ENCODE peak calls at places on chromosomes 13 and 19, in four cellular contexts. I is Peyer's patch, G is left lung, U is heart right ventricle. W is an unnamed sample.
A peak's percentile ranks its signal among the peaks of the same experiment; 100 is the strongest.

GRCh38 chr19:14112809-14113385 is 4.7 kb downstream of the PRKACA start:
- DNase-seq in U (peak; percentile 55), G (no peak), I (no peak), W (peak; percentile 61)

GRCh38 chr13:111347438-111347837 is 27.0 kb downstream of the TEX29 start:
- DNase-seq in G (no peak), U (no peak), I (no peak), W (no peak)

GRCh38 chr13:106348032-106348431 is 187.4 kb downstream of the EFNB2 start:
- DNase-seq in I (no peak), U (no peak), G (no peak), W (no peak)

GRCh38 chr13:20703785-20704458 is 423 bp downstream of the IL17D start:
- DNase-seq in I (peak; percentile 91), U (peak; percentile 76), G (peak; percentile 93), W (peak; percentile 81)

GRCh38 chr19:15358918-15359317 is 20.7 kb downstream of the AKAP8 start:
- DNase-seq in I (no peak), U (no peak), G (no peak), W (no peak)

GRCh38 chr19:1154731-1155351 is 19.2 kb downstream of the SBNO2 start:
- DNase-seq in G (peak; percentile 97), U (peak; percentile 85), I (peak; percentile 84), W (peak; percentile 92)

GRCh38 chr19:18152817-18153554 is at the start of gene PIK3R2:
- DNase-seq in U (peak; percentile 100), G (peak; percentile 98), I (peak; percentile 99), W (peak; percentile 100)

GRCh38 chr13:20669162-20669561 is 34.3 kb upstream of the IL17D start:
- DNase-seq in U (no peak), G (no peak), I (no peak), W (no peak)

GRCh38 chr19:51681286-51681956 is 11.7 kb upstream of the SPACA6 start:
- DNase-seq in U (no peak), I (no peak), G (no peak), W (no peak)

GRCh38 chr19:52669586-52669985 is 31.4 kb upstream of the ZNF83 start:
- DNase-seq in G (no peak), U (no peak), I (no peak), W (no peak)

GRCh38 chr19:51094696-51095279 is 12.1 kb upstream of the KLK14 start:
- DNase-seq in I (no peak), U (peak; percentile 30), G (no peak), W (no peak)

GRCh38 chr19:39974377-39975155 is 3.6 kb downstream of the PSMC4 start:
- DNase-seq in U (no peak), I (no peak), G (no peak), W (no peak)

GRCh38 chr19:11982526-11982925 is 17.7 kb downstream of the ZNF763 start:
- DNase-seq in G (no peak), I (no peak), U (no peak), W (no peak)

GRCh38 chr13:40494513-40494912 is 171.9 kb downstream of the FOXO1 start:
- DNase-seq in U (no peak), I (no peak), G (no peak), W (no peak)

GRCh38 chr13:63190742-63191141 is 1775.1 kb upstream of the PCDH20 start:
- DNase-seq in U (no peak), I (no peak), G (no peak), W (no peak)

GRCh38 chr19:16902545-16902944 is 13.7 kb downstream of the F2RL3 start:
- DNase-seq in U (no peak), I (no peak), G (no peak), W (no peak)

GRCh38 chr13:95573226-95573625 is 20.7 kb downstream of the CLDN10 start:
- DNase-seq in I (no peak), U (no peak), G (no peak), W (no peak)

GRCh38 chr13:110820311-110820710 is 94.6 kb downstream of the ANKRD10 start:
- DNase-seq in G (no peak), U (no peak), I (no peak), W (no peak)

GRCh38 chr19:2329162-2329505 is 650 bp downstream of the SPPL2B start:
- DNase-seq in U (no peak), G (no peak), I (no peak), W (no peak)

GRCh38 chr19:13037161-13037560 is 41.9 kb downstream of the NFIX start:
- DNase-seq in G (no peak), U (no peak), I (no peak), W (peak; percentile 73)

GRCh38 chr13:110447058-110447511 is 114.4 kb downstream of the RAB20 start:
- DNase-seq in G (no peak), U (no peak), I (no peak), W (peak; percentile 45)

GRCh38 chr13:41917641-41918040 is 43.3 kb downstream of the VWA8 start:
- DNase-seq in U (no peak), I (no peak), G (no peak), W (no peak)

GRCh38 chr19:23365222-23365621 is 30.0 kb downstream of the ZNF91 start:
- DNase-seq in I (no peak), G (no peak), U (no peak), W (no peak)

GRCh38 chr19:16447015-16447384 is 24.8 kb downstream of the EPS15L1 start:
- DNase-seq in I (no peak), G (peak; percentile 90), U (peak; percentile 70), W (peak; percentile 91)

GRCh38 chr13:98571955-98572662 is 4.8 kb downstream of the STK24 start:
- DNase-seq in I (peak; percentile 79), G (no peak), U (no peak), W (no peak)

GRCh38 chr19:17107546-17108452 is 32.2 kb downstream of the MYO9B start:
- DNase-seq in U (peak; percentile 80), G (peak; percentile 92), I (no peak), W (peak; percentile 96)

GRCh38 chr13:34942732-34943674 is 933 bp downstream of the NBEA start:
- DNase-seq in I (peak; percentile 44), G (peak; percentile 78), U (peak; percentile 26), W (peak; percentile 19)

GRCh38 chr19:51359294-51359693 is 6.9 kb downstream of the ETFB start:
- DNase-seq in U (no peak), I (no peak), G (no peak), W (no peak)

GRCh38 chr13:89238496-89238895 is 1567.3 kb downstream of the SLITRK5 start:
- DNase-seq in U (no peak), G (no peak), I (no peak), W (no peak)

GRCh38 chr19:50779504-50780457 is 9.5 kb downstream of the GPR32 start:
- DNase-seq in U (no peak), G (no peak), I (no peak), W (no peak)

GRCh38 chr13:105070452-105070851 is 1465.0 kb downstream of the EFNB2 start:
- DNase-seq in U (no peak), I (no peak), G (no peak), W (no peak)

GRCh38 chr19:38880882-38881609 is 3.0 kb upstream of the RINL start:
- DNase-seq in I (no peak), G (peak; percentile 43), U (no peak), W (no peak)

GRCh38 chr19:38877781-38878574 is at the start of gene RINL:
- DNase-seq in I (peak; percentile 66), U (no peak), G (peak; percentile 83), W (no peak)

GRCh38 chr19:38880076-38880881 is 2.2 kb upstream of the RINL start:
- DNase-seq in U (no peak), G (peak; percentile 71), I (no peak), W (no peak)

GRCh38 chr19:38878575-38879399 is 712 bp upstream of the RINL start:
- DNase-seq in U (no peak), I (no peak), G (peak; percentile 68), W (no peak)

GRCh38 chr19:38879400-38879751 is 1.3 kb upstream of the RINL start:
- DNase-seq in U (no peak), G (peak; percentile 80), I (no peak), W (no peak)
- H3K4me1 ChIP-seq in U (peaks cover 23% of the 10 kb centered on the region), G (peaks cover 8% of the 10 kb centered on the region), I (peaks cover 14% of the 10 kb centered on the region), W (no peaks in the 10 kb centered on the region)

GRCh38 chr19:8127311-8127710 is 22.1 kb downstream of the FBN3 start:
- DNase-seq in I (no peak), G (no peak), U (no peak), W (no peak)

GRCh38 chr19:8129061-8129460 is 20.3 kb downstream of the FBN3 start:
- DNase-seq in G (no peak), I (no peak), U (no peak), W (no peak)

GRCh38 chr19:8128551-8128950 is 20.8 kb downstream of the FBN3 start:
- DNase-seq in I (no peak), G (no peak), U (no peak), W (no peak)

GRCh38 chr19:8132858-8133458 is 16.4 kb downstream of the FBN3 start:
- DNase-seq in I (no peak), U (no peak), G (no peak), W (no peak)

DNA sequence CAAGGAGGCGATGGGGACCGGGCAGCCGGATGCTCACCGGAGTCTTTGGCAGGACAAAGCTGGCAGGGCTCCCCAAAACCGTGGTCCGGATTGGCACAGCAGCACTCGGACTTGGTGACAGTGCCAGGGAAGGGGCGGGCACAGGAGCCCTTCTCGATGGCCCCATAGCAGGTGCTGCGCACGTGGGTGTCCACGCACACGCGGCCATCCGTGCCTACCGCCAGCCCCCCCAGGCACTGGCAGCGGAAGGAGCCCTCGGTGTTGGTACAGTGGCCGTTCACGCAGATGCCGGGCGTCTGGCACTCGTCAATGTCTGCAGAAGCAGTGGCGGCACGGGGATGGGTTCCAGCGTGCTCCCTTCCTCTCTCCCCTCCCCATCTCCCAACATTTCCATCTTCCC is 17.9 kb downstream of the FBN3 start:
- DNase-seq in I (no peak), U (no peak), G (no peak), W (no peak)
- H3K27ac ChIP-seq in I (no peak overlapping the region), U (no peak overlapping the region), G (no peak overlapping the region), W (no peak overlapping the region)

DNA sequence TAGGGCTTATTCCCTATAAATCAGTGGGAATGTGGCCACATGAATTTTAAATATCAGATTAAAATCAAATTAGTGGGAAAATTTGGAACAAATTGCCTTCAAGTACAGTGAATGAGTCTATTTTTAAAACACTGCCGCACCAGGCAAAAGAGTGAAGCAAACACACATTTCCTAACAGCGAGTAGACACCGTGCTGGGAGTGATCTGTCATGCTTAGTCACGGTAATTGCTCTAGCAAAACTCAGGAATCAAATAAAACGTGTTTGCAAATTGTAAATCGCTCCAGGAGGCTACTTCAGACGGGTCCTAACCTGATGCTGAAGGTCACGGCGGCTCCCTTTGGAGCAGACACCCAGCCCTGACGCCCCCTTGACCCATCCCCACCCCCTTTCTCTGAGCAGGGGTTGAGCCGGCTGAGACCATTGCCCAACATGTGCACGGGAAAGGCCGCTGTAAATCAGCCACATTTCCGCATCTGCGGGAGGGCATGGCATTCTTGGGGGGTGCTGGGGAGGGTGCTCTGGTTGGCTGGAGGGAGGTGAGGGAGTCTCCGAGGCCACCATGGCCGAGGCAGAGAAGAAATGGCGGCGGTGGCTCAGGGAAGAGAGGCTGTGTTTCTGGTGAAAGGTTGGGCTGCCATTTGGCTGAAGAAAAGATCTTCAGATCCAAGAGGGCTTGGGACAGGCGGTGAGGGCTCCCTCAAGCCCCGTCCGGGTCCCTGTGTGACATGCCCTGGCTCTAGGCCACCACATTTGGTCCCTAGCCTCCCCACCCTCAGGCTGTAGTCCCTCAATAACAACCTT is 8.9 kb downstream of the CEBPA start:
- DNase-seq in U (no peak), G (peak; percentile 84), I (no peak), W (no peak)
- H3K4me1 ChIP-seq in U (no peaks in the 10 kb centered on the region), G (peaks cover 12% of the 10 kb centered on the region), I (peaks cover 7% of the 10 kb centered on the region), W (no peaks in the 10 kb centered on the region)

GRCh38 chr13:99663185-99663825 is 162.0 kb downstream of the TM9SF2 start:
- DNase-seq in I (no peak), U (no peak), G (no peak), W (no peak)
- H3K27ac ChIP-seq in I (no peak overlapping the region), U (no peak overlapping the region), G (no peak overlapping the region), W (no peak overlapping the region)